ENCODE peak calls at places on chromosome 6, in ten cellular contexts. One of them, this sample, is unnamed.

GRCh38 chr6:106609699-106610098 is 19.6 kb downstream of the RTN4IP1 start:
- DNase-seq in upper lobe of right lung: no peak
- DNase-seq in heart right ventricle: no peak
- DNase-seq in heart left ventricle: no peak
- DNase-seq in sigmoid colon: no peak
- DNase-seq in ascending aorta: no peak
- DNase-seq in ovary: no peak
- DNase-seq in IMR-90: no peak
- DNase-seq in Karpas-422: peak; percentile 84
- DNase-seq in OCI-LY7: peak; percentile 82
- DNase-seq in this sample: peak; percentile 29

GRCh38 chr6:89122625-89123024 is 4.8 kb upstream of the SRSF12 start:
- DNase-seq in heart right ventricle: no peak
- DNase-seq in IMR-90: peak; percentile 52
- DNase-seq in ascending aorta: no peak
- DNase-seq in heart left ventricle: no peak
- DNase-seq in sigmoid colon: no peak
- DNase-seq in upper lobe of right lung: no peak
- DNase-seq in Karpas-422: peak; percentile 60
- DNase-seq in ovary: no peak
- DNase-seq in OCI-LY7: peak; percentile 63
- DNase-seq in this sample: no peak

GRCh38 chr6:17361013-17361412 is 32.4 kb upstream of the CAP2 start:
- DNase-seq in IMR-90: peak; percentile 33
- DNase-seq in ovary: no peak
- DNase-seq in OCI-LY7: no peak
- DNase-seq in heart right ventricle: no peak
- DNase-seq in ascending aorta: no peak
- DNase-seq in upper lobe of right lung: no peak
- DNase-seq in heart left ventricle: no peak
- DNase-seq in sigmoid colon: no peak
- DNase-seq in Karpas-422: no peak
- DNase-seq in this sample: no peak

GRCh38 chr6:87904041-87904440 is 143.6 kb upstream of the SPACA1 start:
- DNase-seq in heart right ventricle: no peak
- DNase-seq in ascending aorta: no peak
- DNase-seq in upper lobe of right lung: no peak
- DNase-seq in ovary: no peak
- DNase-seq in Karpas-422: no peak
- DNase-seq in heart left ventricle: no peak
- DNase-seq in OCI-LY7: peak; percentile 38
- DNase-seq in sigmoid colon: no peak
- DNase-seq in IMR-90: no peak
- DNase-seq in this sample: no peak

GRCh38 chr6:159151266-159151855 is 17.8 kb upstream of the FNDC1 start:
- DNase-seq in ascending aorta: peak; percentile 73
- DNase-seq in OCI-LY7: peak; percentile 69
- DNase-seq in heart right ventricle: no peak
- DNase-seq in Karpas-422: peak; percentile 83
- DNase-seq in ovary: peak; percentile 60
- DNase-seq in sigmoid colon: no peak
- DNase-seq in upper lobe of right lung: no peak
- DNase-seq in heart left ventricle: no peak
- DNase-seq in IMR-90: peak; percentile 58
- DNase-seq in this sample: no peak

GRCh38 chr6:108596947-108597346 is 36.2 kb downstream of the FOXO3 start:
- DNase-seq in ascending aorta: no peak
- DNase-seq in upper lobe of right lung: no peak
- DNase-seq in sigmoid colon: no peak
- DNase-seq in OCI-LY7: peak; percentile 24
- DNase-seq in ovary: no peak
- DNase-seq in heart left ventricle: no peak
- DNase-seq in heart right ventricle: no peak
- DNase-seq in Karpas-422: no peak
- DNase-seq in IMR-90: no peak
- DNase-seq in this sample: no peak

GRCh38 chr6:117446851-117447250 is 21.1 kb upstream of the ROS1 start:
- DNase-seq in ascending aorta: no peak
- DNase-seq in Karpas-422: no peak
- DNase-seq in OCI-LY7: no peak
- DNase-seq in ovary: no peak
- DNase-seq in heart left ventricle: no peak
- DNase-seq in sigmoid colon: no peak
- DNase-seq in upper lobe of right lung: no peak
- DNase-seq in IMR-90: no peak
- DNase-seq in heart right ventricle: no peak
- DNase-seq in this sample: no peak

GRCh38 chr6:162178266-162178665 is 549.3 kb downstream of the PRKN start:
- DNase-seq in ascending aorta: no peak
- DNase-seq in ovary: no peak
- DNase-seq in Karpas-422: no peak
- DNase-seq in sigmoid colon: no peak
- DNase-seq in IMR-90: no peak
- DNase-seq in upper lobe of right lung: no peak
- DNase-seq in OCI-LY7: no peak
- DNase-seq in heart right ventricle: no peak
- DNase-seq in heart left ventricle: no peak
- DNase-seq in this sample: no peak

GRCh38 chr6:134630468-134631180 is 312.7 kb upstream of the SGK1 start:
- DNase-seq in heart left ventricle: no peak
- DNase-seq in ovary: no peak
- DNase-seq in ascending aorta: no peak
- DNase-seq in Karpas-422: peak; percentile 73
- DNase-seq in upper lobe of right lung: no peak
- DNase-seq in sigmoid colon: no peak
- DNase-seq in heart right ventricle: no peak
- DNase-seq in IMR-90: no peak
- DNase-seq in OCI-LY7: peak; percentile 79
- DNase-seq in this sample: no peak

GRCh38 chr6:148200302-148200701 is 142.3 kb upstream of the SASH1 start:
- DNase-seq in ovary: no peak
- DNase-seq in heart left ventricle: no peak
- DNase-seq in ascending aorta: no peak
- DNase-seq in heart right ventricle: peak; percentile 27
- DNase-seq in sigmoid colon: no peak
- DNase-seq in IMR-90: no peak
- DNase-seq in Karpas-422: no peak
- DNase-seq in OCI-LY7: no peak
- DNase-seq in upper lobe of right lung: no peak
- DNase-seq in this sample: no peak

GRCh38 chr6:148620579-148621298 is 126.1 kb upstream of the UST start:
- DNase-seq in upper lobe of right lung: no peak
- DNase-seq in sigmoid colon: no peak
- DNase-seq in heart right ventricle: no peak
- DNase-seq in OCI-LY7: no peak
- DNase-seq in IMR-90: no peak
- DNase-seq in heart left ventricle: no peak
- DNase-seq in Karpas-422: no peak
- DNase-seq in ovary: no peak
- DNase-seq in ascending aorta: no peak
- DNase-seq in this sample: no peak

GRCh38 chr6:110876170-110876773 is 1.7 kb downstream of the AMD1 start:
- DNase-seq in ovary: peak; percentile 83
- DNase-seq in Karpas-422: peak; percentile 81
- DNase-seq in OCI-LY7: peak; percentile 68
- DNase-seq in heart left ventricle: peak; percentile 89
- DNase-seq in IMR-90: peak; percentile 90
- DNase-seq in sigmoid colon: peak; percentile 96
- DNase-seq in ascending aorta: peak; percentile 95
- DNase-seq in heart right ventricle: peak; percentile 84
- DNase-seq in upper lobe of right lung: peak; percentile 94
- DNase-seq in this sample: no peak

GRCh38 chr6:164812706-164813105 is 496.7 kb downstream of the C6orf118 start:
- DNase-seq in Karpas-422: no peak
- DNase-seq in ovary: no peak
- DNase-seq in heart right ventricle: no peak
- DNase-seq in sigmoid colon: no peak
- DNase-seq in ascending aorta: no peak
- DNase-seq in upper lobe of right lung: no peak
- DNase-seq in heart left ventricle: no peak
- DNase-seq in OCI-LY7: no peak
- DNase-seq in IMR-90: no peak
- DNase-seq in this sample: no peak
- H3K27ac ChIP-seq in Karpas-422: no peak overlapping the region
- H3K27ac ChIP-seq in ovary: no peak overlapping the region
- H3K27ac ChIP-seq in heart right ventricle: no peak overlapping the region
- H3K27ac ChIP-seq in sigmoid colon: no peak overlapping the region
- H3K27ac ChIP-seq in ascending aorta: no peak overlapping the region
- H3K27ac ChIP-seq in upper lobe of right lung: no peak overlapping the region
- H3K27ac ChIP-seq in heart left ventricle: no peak overlapping the region
- H3K27ac ChIP-seq in OCI-LY7: no peak overlapping the region
- H3K27ac ChIP-seq in IMR-90: no peak overlapping the region
- H3K27ac ChIP-seq in this sample: no peak overlapping the region

DNA sequence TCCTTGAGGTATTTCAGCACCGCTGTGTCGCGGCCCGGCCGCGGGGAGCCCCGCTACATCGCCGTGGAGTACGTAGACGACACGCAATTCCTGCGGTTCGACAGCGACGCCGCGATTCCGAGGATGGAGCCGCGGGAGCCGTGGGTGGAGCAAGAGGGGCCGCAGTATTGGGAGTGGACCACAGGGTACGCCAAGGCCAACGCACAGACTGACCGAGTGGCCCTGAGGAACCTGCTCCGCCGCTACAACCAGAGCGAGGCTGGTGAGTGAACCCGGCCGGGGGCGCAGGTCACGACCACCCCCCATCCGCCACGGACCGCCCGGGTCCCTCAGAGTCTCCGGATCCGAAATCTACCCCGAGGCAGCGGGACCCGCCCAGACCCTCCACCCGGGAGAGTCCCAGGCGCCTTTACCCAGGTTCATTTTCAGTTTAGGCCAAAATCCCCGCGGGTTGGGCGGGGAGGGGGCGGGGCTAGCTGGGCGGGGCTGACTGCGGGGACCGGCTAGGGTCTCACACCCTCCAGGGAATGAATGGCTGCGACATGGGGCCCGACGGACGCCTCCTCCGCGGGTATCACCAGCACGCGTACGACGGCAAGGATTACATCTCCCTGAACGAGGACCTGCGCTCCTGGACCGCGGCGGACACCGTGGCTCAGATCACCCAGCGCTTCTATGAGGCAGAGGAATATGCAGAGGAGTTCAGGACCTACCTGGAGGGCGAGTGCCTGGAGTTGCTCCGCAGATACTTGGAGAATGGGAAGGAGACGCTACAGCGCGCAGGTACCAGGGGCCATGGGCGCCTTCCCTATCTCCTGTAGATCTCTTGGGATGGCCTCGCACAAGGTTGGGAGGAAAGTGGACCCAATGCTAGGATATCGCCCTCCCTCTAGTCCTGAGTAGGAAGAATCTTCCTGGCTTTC is 693 bp downstream of the HLA-F start:
- DNase-seq in sigmoid colon: no peak
- DNase-seq in heart left ventricle: peak; percentile 55
- DNase-seq in ovary: peak; percentile 69
- DNase-seq in IMR-90: no peak
- DNase-seq in heart right ventricle: peak; percentile 60
- DNase-seq in ascending aorta: peak; percentile 79
- DNase-seq in Karpas-422: no peak
- DNase-seq in upper lobe of right lung: peak; percentile 80
- DNase-seq in OCI-LY7: peak; percentile 39
- DNase-seq in this sample: no peak
- H3K4me3 ChIP-seq in sigmoid colon: peak overlapping the region; percentile 89
- H3K4me3 ChIP-seq in heart left ventricle: peak overlapping the region; percentile 92
- H3K4me3 ChIP-seq in ovary: peak overlapping the region; percentile 70
- H3K4me3 ChIP-seq in IMR-90: peak overlapping the region; percentile 45
- H3K4me3 ChIP-seq in heart right ventricle: peak overlapping the region; percentile 99
- H3K4me3 ChIP-seq in ascending aorta: peak overlapping the region; percentile 85
- H3K4me3 ChIP-seq in Karpas-422: peak overlapping the region; percentile 30
- H3K4me3 ChIP-seq in upper lobe of right lung: peak overlapping the region; percentile 98
- H3K4me3 ChIP-seq in OCI-LY7: peak overlapping the region; percentile 99
- H3K4me3 ChIP-seq in this sample: peak overlapping the region; percentile 44

GRCh38 chr6:27296106-27296783 is 15.8 kb downstream of the POM121L2 start:
- DNase-seq in upper lobe of right lung: no peak
- DNase-seq in Karpas-422: no peak
- DNase-seq in sigmoid colon: no peak
- DNase-seq in IMR-90: peak; percentile 41
- DNase-seq in ascending aorta: no peak
- DNase-seq in OCI-LY7: no peak
- DNase-seq in ovary: no peak
- DNase-seq in heart left ventricle: no peak
- DNase-seq in heart right ventricle: no peak
- DNase-seq in this sample: no peak

GRCh38 chr6:27295301-27296079 is 16.6 kb downstream of the POM121L2 start:
- DNase-seq in ovary: no peak
- DNase-seq in upper lobe of right lung: no peak
- DNase-seq in heart left ventricle: no peak
- DNase-seq in Karpas-422: peak; percentile 55
- DNase-seq in heart right ventricle: no peak
- DNase-seq in IMR-90: peak; percentile 85
- DNase-seq in OCI-LY7: no peak
- DNase-seq in ascending aorta: no peak
- DNase-seq in sigmoid colon: no peak
- DNase-seq in this sample: no peak

GRCh38 chr6:27297484-27297856 is 14.6 kb downstream of the POM121L2 start:
- DNase-seq in Karpas-422: no peak
- DNase-seq in OCI-LY7: no peak
- DNase-seq in ascending aorta: no peak
- DNase-seq in upper lobe of right lung: no peak
- DNase-seq in heart right ventricle: no peak
- DNase-seq in sigmoid colon: no peak
- DNase-seq in ovary: no peak
- DNase-seq in IMR-90: no peak
- DNase-seq in heart left ventricle: no peak
- DNase-seq in this sample: no peak

GRCh38 chr6:27293436-27294152 is 18.5 kb downstream of the POM121L2 start:
- DNase-seq in IMR-90: peak; percentile 69
- DNase-seq in heart right ventricle: no peak
- DNase-seq in sigmoid colon: no peak
- DNase-seq in upper lobe of right lung: no peak
- DNase-seq in ascending aorta: no peak
- DNase-seq in OCI-LY7: no peak
- DNase-seq in Karpas-422: no peak
- DNase-seq in heart left ventricle: no peak
- DNase-seq in ovary: no peak
- DNase-seq in this sample: no peak

DNA sequence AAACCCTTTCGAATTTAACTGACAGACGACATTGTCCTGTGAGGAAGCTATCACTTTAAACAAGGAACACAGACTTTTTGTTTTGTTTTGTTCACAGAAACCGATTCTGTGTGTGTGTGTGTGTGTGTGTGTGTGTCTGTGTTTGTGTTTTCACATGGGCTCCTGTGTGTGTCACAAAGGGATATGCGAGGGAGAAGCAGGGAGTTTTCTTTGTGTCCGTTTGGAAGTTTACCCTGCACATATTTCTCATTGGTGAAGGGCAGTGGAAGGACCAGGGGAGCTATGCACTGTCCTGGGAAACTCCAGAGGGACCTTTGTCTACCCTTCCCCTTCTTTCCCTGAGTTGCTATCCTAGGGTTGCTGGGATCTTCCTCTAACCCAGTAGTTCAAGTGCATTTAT is 17.7 kb downstream of the POM121L2 start:
- DNase-seq in heart left ventricle: no peak
- DNase-seq in Karpas-422: no peak
- DNase-seq in IMR-90: no peak
- DNase-seq in OCI-LY7: no peak
- DNase-seq in heart right ventricle: no peak
- DNase-seq in ovary: no peak
- DNase-seq in upper lobe of right lung: no peak
- DNase-seq in sigmoid colon: no peak
- DNase-seq in ascending aorta: no peak
- DNase-seq in this sample: no peak
- H3K9me3 ChIP-seq in heart left ventricle: no peaks in the 10 kb centered on the region
- H3K9me3 ChIP-seq in Karpas-422: no peaks in the 10 kb centered on the region
- H3K9me3 ChIP-seq in IMR-90: no peaks in the 10 kb centered on the region
- H3K9me3 ChIP-seq in OCI-LY7: no peaks in the 10 kb centered on the region
- H3K9me3 ChIP-seq in heart right ventricle: peaks cover 15% of the 10 kb centered on the region
- H3K9me3 ChIP-seq in ovary: peaks cover 18% of the 10 kb centered on the region
- H3K9me3 ChIP-seq in upper lobe of right lung: no peaks in the 10 kb centered on the region
- H3K9me3 ChIP-seq in sigmoid colon: no peaks in the 10 kb centered on the region
- H3K9me3 ChIP-seq in ascending aorta: no peaks in the 10 kb centered on the region
- H3K9me3 ChIP-seq in this sample: no peaks in the 10 kb centered on the region

GRCh38 chr6:52529311-52529710 is 47.5 kb downstream of the TRAM2 start:
- DNase-seq in IMR-90: no peak
- DNase-seq in Karpas-422: no peak
- DNase-seq in sigmoid colon: no peak
- DNase-seq in OCI-LY7: no peak
- DNase-seq in heart right ventricle: no peak
- DNase-seq in ascending aorta: no peak
- DNase-seq in heart left ventricle: no peak
- DNase-seq in upper lobe of right lung: no peak
- DNase-seq in ovary: no peak
- DNase-seq in this sample: no peak
- H3K27ac ChIP-seq in IMR-90: no peak overlapping the region
- H3K27ac ChIP-seq in Karpas-422: peak overlapping the region; percentile 37
- H3K27ac ChIP-seq in sigmoid colon: no peak overlapping the region
- H3K27ac ChIP-seq in OCI-LY7: no peak overlapping the region
- H3K27ac ChIP-seq in heart right ventricle: no peak overlapping the region
- H3K27ac ChIP-seq in ascending aorta: no peak overlapping the region
- H3K27ac ChIP-seq in heart left ventricle: no peak overlapping the region
- H3K27ac ChIP-seq in upper lobe of right lung: no peak overlapping the region
- H3K27ac ChIP-seq in ovary: no peak overlapping the region
- H3K27ac ChIP-seq in this sample: no peak overlapping the region

This sample was measured in iPS DF 6.9.